ENCODE peak calls at places on chromosomes 1 and 21, in five cellular contexts. W, K, S, I and Q are unnamed samples.

GRCh38 chr21:38610573-38611251 is 112.4 kb upstream of the ERG start:
- ATAC-seq in I (no peak), W (no peak), K (no peak), S (no peak), Q (no peak)

GRCh38 chr1:226132731-226133503 is 53.6 kb downstream of the ACBD3 start:
- ATAC-seq in S (peak), K (no peak), I (peak), W (no peak), Q (no peak)

GRCh38 chr1:211352985-211353515 is 26.4 kb downstream of the TRAF5 start:
- ATAC-seq in S (peak), K (peak), I (no peak), W (peak), Q (no peak)

GRCh38 chr1:117660266-117660973 is 54.6 kb downstream of the TENT5C start:
- ATAC-seq in I (no peak), K (no peak), W (no peak), S (no peak), Q (no peak)

GRCh38 chr1:111629190-111629954 is 9.8 kb downstream of the RAP1A start:
- ATAC-seq in I (no peak), S (peak), W (no peak), K (no peak), Q (no peak)

GRCh38 chr1:157496121-157496526 is 56.2 kb downstream of the FCRL5 start:
- ATAC-seq in S (peak), W (peak), K (peak), I (peak), Q (no peak)

GRCh38 chr1:229068266-229069043 is 202.5 kb upstream of the RAB4A start:
- ATAC-seq in S (no peak), K (no peak), W (no peak), I (peak), Q (peak)

GRCh38 chr1:164709541-164710287 is 150.7 kb downstream of the PBX1 start:
- ATAC-seq in K (no peak), W (no peak), S (no peak), I (no peak), Q (no peak)

GRCh38 chr1:110148961-110149360 is 1.3 kb upstream of the SLC6A17 start:
- ATAC-seq in S (peak), I (no peak), K (peak), W (peak), Q (no peak)

GRCh38 chr1:154320882-154321608 is at the start of gene AQP10:
- ATAC-seq in S (no peak), I (no peak), K (peak), W (peak), Q (no peak)

GRCh38 chr1:12342261-12343003 is 112.6 kb downstream of the VPS13D start:
- ATAC-seq in S (no peak), K (no peak), I (peak), W (no peak), Q (no peak)

DNA sequence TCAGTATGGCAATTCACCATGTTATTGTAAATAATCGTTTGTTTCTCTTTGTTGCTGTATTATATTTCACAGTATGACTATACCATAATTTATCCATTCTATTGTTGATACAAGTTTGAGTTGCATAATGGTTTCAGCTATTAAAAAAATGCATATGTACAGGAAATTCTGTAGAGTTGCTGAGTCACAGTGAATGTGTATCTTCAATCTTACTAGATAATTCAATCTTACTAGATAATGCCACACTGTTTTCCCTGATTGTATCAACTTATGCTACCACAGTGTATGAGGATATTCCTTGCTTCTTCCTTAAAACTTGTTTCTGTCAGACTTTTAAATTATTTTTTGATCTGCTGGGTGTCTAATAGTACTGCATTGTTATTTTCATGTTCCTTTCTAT is 3.5 kb upstream of the COA6 start:
- ATAC-seq in I (no peak), S (no peak), W (no peak), K (no peak), Q (no peak)
- TF ChIP-seq EP300 in I (no peak), S (no peak), W (no peak), K (peak), Q (no peak)

GRCh38 chr1:201898240-201898894 is 9.7 kb downstream of the SHISA4 start:
- ATAC-seq in W (no peak), S (no peak), I (no peak), K (no peak), Q (no peak)

GRCh38 chr1:201894343-201895119 is 5.8 kb downstream of the SHISA4 start:
- ATAC-seq in I (no peak), W (no peak), S (no peak), K (no peak), Q (no peak)

GRCh38 chr1:201896951-201897391 is 8.3 kb downstream of the SHISA4 start:
- ATAC-seq in I (no peak), K (no peak), W (no peak), S (peak), Q (peak)

GRCh38 chr1:201895120-201895665 is 6.5 kb downstream of the SHISA4 start:
- ATAC-seq in I (no peak), K (no peak), W (no peak), S (no peak), Q (no peak)

DNA sequence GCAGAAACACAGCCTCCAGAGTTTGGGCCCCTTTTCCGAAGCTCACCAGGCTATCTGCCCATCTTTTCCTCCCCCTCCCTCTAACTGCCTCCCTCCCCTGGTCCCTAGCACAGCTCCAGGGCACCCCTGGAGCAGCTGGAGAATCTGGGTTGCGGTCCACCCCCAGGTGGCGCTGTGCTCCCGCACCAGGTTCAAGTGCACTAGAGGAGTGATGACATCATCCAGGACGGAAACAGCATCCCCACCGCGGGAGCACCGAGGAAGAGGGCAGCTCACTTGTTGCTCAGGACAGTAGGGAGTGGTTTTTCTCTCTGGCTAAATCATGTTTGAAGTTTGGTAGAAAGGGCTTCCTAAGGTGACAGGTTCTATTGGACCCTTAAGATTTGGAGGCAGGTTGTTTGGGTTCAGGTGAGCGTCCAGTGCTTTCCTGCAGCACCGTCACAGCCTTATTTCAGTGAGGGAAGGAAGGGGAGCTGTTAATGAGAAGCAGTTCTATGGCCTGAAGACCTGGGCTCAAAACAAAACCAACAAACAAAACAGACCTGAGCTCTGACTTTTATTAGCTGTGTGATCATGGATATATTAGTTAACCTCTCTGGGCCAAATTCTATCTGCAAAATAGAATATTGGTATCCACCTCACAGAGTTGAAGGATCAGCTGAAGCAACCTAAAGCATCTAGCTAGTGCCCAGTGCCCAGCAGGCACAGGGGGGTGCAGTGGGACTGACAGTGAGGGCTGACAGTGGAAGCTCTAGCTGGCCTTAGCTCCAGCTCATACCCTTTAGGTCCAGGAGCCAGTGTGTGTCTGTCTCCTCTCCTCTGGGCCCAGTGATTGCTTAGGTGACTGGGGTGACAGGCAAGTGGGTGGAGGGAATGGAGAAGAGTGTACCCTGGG is 7.5 kb downstream of the SHISA4 start:
- ATAC-seq in W (peak), K (peak), I (peak), S (peak), Q (peak)
- TF ChIP-seq POLR2AphosphoS5 in W (no peak), K (no peak), I (peak), S (no peak), Q (peak)

GRCh38 chr1:112866151-112866550 is 89.8 kb downstream of the SLC16A1 start:
- ATAC-seq in K (no peak), W (no peak), I (no peak), S (no peak), Q (no peak)
- TF ChIP-seq EP300 in K (no peak), W (no peak), I (no peak), S (no peak), Q (no peak)

DNA sequence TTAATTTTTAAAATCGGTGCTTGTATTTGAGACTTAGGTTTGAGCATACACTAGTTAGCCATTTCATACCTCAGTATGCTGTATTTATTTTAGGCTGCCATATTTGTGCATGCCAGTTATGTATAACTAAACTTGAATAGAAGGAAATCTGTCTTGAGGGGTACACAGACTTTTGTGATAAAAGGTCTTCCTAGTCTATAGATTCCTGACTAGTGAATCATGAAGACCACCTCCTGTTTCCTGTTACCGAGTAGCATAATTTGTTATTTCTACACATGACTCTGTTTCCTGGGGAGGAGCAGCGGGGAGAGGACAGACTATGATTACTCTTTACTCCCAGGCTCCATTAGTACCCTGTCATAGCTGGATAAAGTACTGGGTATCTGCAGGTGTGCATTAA is 316.8 kb upstream of the SNX7 start:
- ATAC-seq in W (no peak), I (no peak), S (no peak), K (no peak), Q (no peak)
- TF ChIP-seq POLR2AphosphoS5 in W (no peak), I (no peak), S (no peak), K (no peak), Q (no peak)

GRCh38 chr1:202133016-202133415 is 10.3 kb downstream of the GPR37L1 start:
- ATAC-seq in W (no peak), K (no peak), S (no peak), I (peak), Q (peak)
- TF ChIP-seq EP300 in W (no peak), K (no peak), S (no peak), I (no peak), Q (no peak)